ENCODE peak calls at places on chromosomes 5 and 9, in nine cellular contexts. One of them, this sample, is unnamed.

GRCh38 chr9:69027355-69028097 is 8.0 kb upstream of the FXN start:
- DNase-seq in astrocyte of the spinal cord: peak
- DNase-seq in CD4-positive, alpha-beta T cell: no peak
- DNase-seq in endothelial cell: peak
- DNase-seq in hepatocyte: peak
- DNase-seq in fibroblast of pulmonary artery: peak
- DNase-seq in cardiac fibroblast: peak
- DNase-seq in BJ: no peak
- DNase-seq in epithelial cell of proximal tubule: no peak
- DNase-seq in this sample: no peak

GRCh38 chr5:82396871-82397514 is 118.8 kb upstream of the RPS23 start:
- DNase-seq in astrocyte of the spinal cord: peak
- DNase-seq in CD4-positive, alpha-beta T cell: no peak
- DNase-seq in endothelial cell: no peak
- DNase-seq in hepatocyte: peak
- DNase-seq in fibroblast of pulmonary artery: peak
- DNase-seq in cardiac fibroblast: peak
- DNase-seq in BJ: peak
- DNase-seq in epithelial cell of proximal tubule: peak
- DNase-seq in this sample: no peak

GRCh38 chr5:143108498-143109128 is 294.9 kb downstream of the NR3C1 start:
- DNase-seq in astrocyte of the spinal cord: no peak
- DNase-seq in CD4-positive, alpha-beta T cell: no peak
- DNase-seq in endothelial cell: no peak
- DNase-seq in hepatocyte: no peak
- DNase-seq in fibroblast of pulmonary artery: no peak
- DNase-seq in cardiac fibroblast: no peak
- DNase-seq in BJ: no peak
- DNase-seq in epithelial cell of proximal tubule: no peak
- DNase-seq in this sample: no peak

GRCh38 chr5:58849995-58850667 is 267.3 kb downstream of the RAB3C start:
- DNase-seq in astrocyte of the spinal cord: peak
- DNase-seq in CD4-positive, alpha-beta T cell: no peak
- DNase-seq in endothelial cell: peak
- DNase-seq in hepatocyte: peak
- DNase-seq in fibroblast of pulmonary artery: peak
- DNase-seq in cardiac fibroblast: peak
- DNase-seq in BJ: no peak
- DNase-seq in epithelial cell of proximal tubule: peak
- DNase-seq in this sample: no peak

GRCh38 chr5:133635051-133635450 is 22.7 kb upstream of the FSTL4 start:
- DNase-seq in astrocyte of the spinal cord: peak
- DNase-seq in CD4-positive, alpha-beta T cell: no peak
- DNase-seq in endothelial cell: no peak
- DNase-seq in hepatocyte: peak
- DNase-seq in fibroblast of pulmonary artery: no peak
- DNase-seq in cardiac fibroblast: peak
- DNase-seq in BJ: peak
- DNase-seq in epithelial cell of proximal tubule: peak
- DNase-seq in this sample: no peak

GRCh38 chr9:85502815-85503643 is 238.7 kb downstream of the AGTPBP1 start:
- DNase-seq in astrocyte of the spinal cord: no peak
- DNase-seq in CD4-positive, alpha-beta T cell: no peak
- DNase-seq in endothelial cell: no peak
- DNase-seq in hepatocyte: no peak
- DNase-seq in fibroblast of pulmonary artery: no peak
- DNase-seq in cardiac fibroblast: no peak
- DNase-seq in BJ: no peak
- DNase-seq in epithelial cell of proximal tubule: no peak
- DNase-seq in this sample: no peak

GRCh38 chr5:98902733-98903132 is 26.1 kb downstream of the CHD1 start:
- DNase-seq in astrocyte of the spinal cord: peak
- DNase-seq in CD4-positive, alpha-beta T cell: no peak
- DNase-seq in endothelial cell: no peak
- DNase-seq in hepatocyte: no peak
- DNase-seq in fibroblast of pulmonary artery: peak
- DNase-seq in cardiac fibroblast: peak
- DNase-seq in BJ: no peak
- DNase-seq in epithelial cell of proximal tubule: no peak
- DNase-seq in this sample: no peak

GRCh38 chr5:165232187-165232586 is 1726.8 kb downstream of the MAT2B start:
- DNase-seq in astrocyte of the spinal cord: no peak
- DNase-seq in CD4-positive, alpha-beta T cell: no peak
- DNase-seq in endothelial cell: no peak
- DNase-seq in hepatocyte: no peak
- DNase-seq in fibroblast of pulmonary artery: no peak
- DNase-seq in cardiac fibroblast: no peak
- DNase-seq in BJ: no peak
- DNase-seq in epithelial cell of proximal tubule: no peak
- DNase-seq in this sample: no peak

GRCh38 chr5:133687212-133688051 is 75.1 kb upstream of the FSTL4 start:
- DNase-seq in astrocyte of the spinal cord: no peak
- DNase-seq in CD4-positive, alpha-beta T cell: no peak
- DNase-seq in endothelial cell: no peak
- DNase-seq in hepatocyte: no peak
- DNase-seq in fibroblast of pulmonary artery: no peak
- DNase-seq in cardiac fibroblast: no peak
- DNase-seq in BJ: no peak
- DNase-seq in epithelial cell of proximal tubule: no peak
- DNase-seq in this sample: no peak

GRCh38 chr9:132012704-132013345 is 66.8 kb downstream of the MED27 start:
- DNase-seq in astrocyte of the spinal cord: no peak
- DNase-seq in CD4-positive, alpha-beta T cell: no peak
- DNase-seq in endothelial cell: no peak
- DNase-seq in hepatocyte: no peak
- DNase-seq in fibroblast of pulmonary artery: no peak
- DNase-seq in cardiac fibroblast: no peak
- DNase-seq in BJ: no peak
- DNase-seq in epithelial cell of proximal tubule: no peak
- DNase-seq in this sample: no peak

GRCh38 chr5:116785101-116785500 is 210.5 kb upstream of the SEMA6A start:
- DNase-seq in astrocyte of the spinal cord: no peak
- DNase-seq in CD4-positive, alpha-beta T cell: no peak
- DNase-seq in endothelial cell: no peak
- DNase-seq in hepatocyte: no peak
- DNase-seq in fibroblast of pulmonary artery: no peak
- DNase-seq in cardiac fibroblast: no peak
- DNase-seq in BJ: no peak
- DNase-seq in epithelial cell of proximal tubule: no peak
- DNase-seq in this sample: no peak

GRCh38 chr9:3658964-3659363 is 133.2 kb upstream of the RFX3 start:
- DNase-seq in astrocyte of the spinal cord: no peak
- DNase-seq in CD4-positive, alpha-beta T cell: no peak
- DNase-seq in endothelial cell: no peak
- DNase-seq in hepatocyte: no peak
- DNase-seq in fibroblast of pulmonary artery: no peak
- DNase-seq in cardiac fibroblast: no peak
- DNase-seq in BJ: no peak
- DNase-seq in epithelial cell of proximal tubule: no peak
- DNase-seq in this sample: no peak

GRCh38 chr5:113572716-113573115 is 59.2 kb downstream of the YTHDC2 start:
- DNase-seq in astrocyte of the spinal cord: no peak
- DNase-seq in CD4-positive, alpha-beta T cell: no peak
- DNase-seq in endothelial cell: no peak
- DNase-seq in hepatocyte: no peak
- DNase-seq in fibroblast of pulmonary artery: peak
- DNase-seq in cardiac fibroblast: no peak
- DNase-seq in BJ: no peak
- DNase-seq in epithelial cell of proximal tubule: no peak
- DNase-seq in this sample: no peak

GRCh38 chr5:137078171-137078665 is 420.9 kb downstream of the SPOCK1 start:
- DNase-seq in astrocyte of the spinal cord: peak
- DNase-seq in CD4-positive, alpha-beta T cell: no peak
- DNase-seq in endothelial cell: no peak
- DNase-seq in hepatocyte: no peak
- DNase-seq in fibroblast of pulmonary artery: no peak
- DNase-seq in cardiac fibroblast: no peak
- DNase-seq in BJ: no peak
- DNase-seq in epithelial cell of proximal tubule: peak
- DNase-seq in this sample: no peak

GRCh38 chr5:79963261-79963977 is 27.6 kb downstream of the MTX3 start:
- DNase-seq in astrocyte of the spinal cord: no peak
- DNase-seq in CD4-positive, alpha-beta T cell: no peak
- DNase-seq in endothelial cell: no peak
- DNase-seq in hepatocyte: no peak
- DNase-seq in fibroblast of pulmonary artery: no peak
- DNase-seq in cardiac fibroblast: no peak
- DNase-seq in BJ: no peak
- DNase-seq in epithelial cell of proximal tubule: no peak
- DNase-seq in this sample: no peak

GRCh38 chr5:180611140-180611850 is 20.0 kb upstream of the SCGB3A1 start:
- DNase-seq in astrocyte of the spinal cord: no peak
- DNase-seq in CD4-positive, alpha-beta T cell: no peak
- DNase-seq in endothelial cell: no peak
- DNase-seq in hepatocyte: no peak
- DNase-seq in fibroblast of pulmonary artery: no peak
- DNase-seq in cardiac fibroblast: no peak
- DNase-seq in BJ: no peak
- DNase-seq in epithelial cell of proximal tubule: no peak
- DNase-seq in this sample: no peak
- TF ChIP-seq CTCF in astrocyte of the spinal cord: no peak
- TF ChIP-seq CTCF in CD4-positive, alpha-beta T cell: no peak
- TF ChIP-seq CTCF in endothelial cell: no peak
- TF ChIP-seq CTCF in hepatocyte: no peak
- TF ChIP-seq CTCF in fibroblast of pulmonary artery: no peak
- TF ChIP-seq CTCF in cardiac fibroblast: no peak
- TF ChIP-seq CTCF in BJ: no peak
- TF ChIP-seq CTCF in epithelial cell of proximal tubule: no peak
- TF ChIP-seq CTCF in this sample: no peak

GRCh38 chr9:87707805-87708500 is 18.0 kb upstream of the CTSL start:
- DNase-seq in astrocyte of the spinal cord: no peak
- DNase-seq in CD4-positive, alpha-beta T cell: no peak
- DNase-seq in endothelial cell: no peak
- DNase-seq in hepatocyte: no peak
- DNase-seq in fibroblast of pulmonary artery: peak
- DNase-seq in cardiac fibroblast: peak
- DNase-seq in BJ: no peak
- DNase-seq in epithelial cell of proximal tubule: no peak
- DNase-seq in this sample: no peak

GRCh38 chr9:87712801-87713277 is 13.1 kb upstream of the CTSL start:
- DNase-seq in astrocyte of the spinal cord: no peak
- DNase-seq in CD4-positive, alpha-beta T cell: no peak
- DNase-seq in endothelial cell: no peak
- DNase-seq in hepatocyte: no peak
- DNase-seq in fibroblast of pulmonary artery: no peak
- DNase-seq in cardiac fibroblast: no peak
- DNase-seq in BJ: no peak
- DNase-seq in epithelial cell of proximal tubule: no peak
- DNase-seq in this sample: no peak

GRCh38 chr9:87711857-87712800 is 13.8 kb upstream of the CTSL start:
- DNase-seq in astrocyte of the spinal cord: peak
- DNase-seq in CD4-positive, alpha-beta T cell: no peak
- DNase-seq in endothelial cell: no peak
- DNase-seq in hepatocyte: peak
- DNase-seq in fibroblast of pulmonary artery: peak
- DNase-seq in cardiac fibroblast: peak
- DNase-seq in BJ: peak
- DNase-seq in epithelial cell of proximal tubule: peak
- DNase-seq in this sample: no peak

GRCh38 chr9:87708989-87709706 is 16.8 kb upstream of the CTSL start:
- DNase-seq in astrocyte of the spinal cord: no peak
- DNase-seq in CD4-positive, alpha-beta T cell: no peak
- DNase-seq in endothelial cell: no peak
- DNase-seq in hepatocyte: no peak
- DNase-seq in fibroblast of pulmonary artery: no peak
- DNase-seq in cardiac fibroblast: no peak
- DNase-seq in BJ: no peak
- DNase-seq in epithelial cell of proximal tubule: no peak
- DNase-seq in this sample: no peak

GRCh38 chr9:87710448-87710847 is 15.5 kb upstream of the CTSL start:
- DNase-seq in astrocyte of the spinal cord: no peak
- DNase-seq in CD4-positive, alpha-beta T cell: no peak
- DNase-seq in endothelial cell: no peak
- DNase-seq in hepatocyte: peak
- DNase-seq in fibroblast of pulmonary artery: no peak
- DNase-seq in cardiac fibroblast: no peak
- DNase-seq in BJ: no peak
- DNase-seq in epithelial cell of proximal tubule: no peak
- DNase-seq in this sample: no peak
- TF ChIP-seq CTCF in astrocyte of the spinal cord: no peak
- TF ChIP-seq CTCF in CD4-positive, alpha-beta T cell: no peak
- TF ChIP-seq CTCF in endothelial cell: no peak
- TF ChIP-seq CTCF in hepatocyte: no peak
- TF ChIP-seq CTCF in fibroblast of pulmonary artery: no peak
- TF ChIP-seq CTCF in cardiac fibroblast: no peak
- TF ChIP-seq CTCF in BJ: no peak
- TF ChIP-seq CTCF in epithelial cell of proximal tubule: no peak
- TF ChIP-seq CTCF in this sample: no peak

DNA sequence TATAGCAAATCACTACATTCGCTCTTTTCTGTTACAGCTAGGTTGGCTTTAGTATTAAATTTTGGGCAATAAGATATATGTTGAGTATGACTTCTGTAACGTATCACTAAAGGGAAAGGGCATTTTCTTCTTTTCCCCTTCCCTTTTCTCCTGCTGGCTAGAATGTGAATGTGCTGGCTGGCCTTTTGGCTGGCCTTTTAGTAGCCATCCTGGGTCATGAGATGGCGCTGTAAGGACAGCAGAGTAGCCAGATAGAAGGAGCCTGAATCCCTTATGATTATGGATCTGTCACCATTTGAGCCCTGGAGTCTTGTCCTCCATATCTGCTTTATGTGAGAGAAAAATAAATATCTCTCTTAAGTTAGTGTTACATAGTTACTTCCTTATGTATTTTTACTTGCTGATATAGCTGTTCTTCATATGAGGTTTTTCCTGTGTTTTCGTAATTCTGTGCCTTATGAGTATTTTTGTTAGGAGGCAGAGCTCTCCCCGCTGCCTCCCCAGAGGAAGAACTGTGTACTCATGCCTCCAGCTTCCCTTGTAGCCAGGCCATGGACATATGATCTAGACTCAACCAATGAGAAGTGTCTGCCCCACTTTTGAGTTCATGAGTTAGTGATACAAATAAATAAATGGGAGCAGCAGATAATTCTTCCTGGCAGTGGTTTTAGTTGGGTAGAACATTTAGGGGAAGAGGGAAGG is 65.9 kb downstream of the NDUFAF2 start:
- DNase-seq in astrocyte of the spinal cord: no peak
- DNase-seq in CD4-positive, alpha-beta T cell: no peak
- DNase-seq in endothelial cell: peak
- DNase-seq in hepatocyte: no peak
- DNase-seq in fibroblast of pulmonary artery: peak
- DNase-seq in cardiac fibroblast: peak
- DNase-seq in BJ: no peak
- DNase-seq in epithelial cell of proximal tubule: no peak
- DNase-seq in this sample: no peak
- TF ChIP-seq CTCF in astrocyte of the spinal cord: peak
- TF ChIP-seq CTCF in CD4-positive, alpha-beta T cell: no peak
- TF ChIP-seq CTCF in endothelial cell: peak
- TF ChIP-seq CTCF in hepatocyte: no peak
- TF ChIP-seq CTCF in fibroblast of pulmonary artery: peak
- TF ChIP-seq CTCF in cardiac fibroblast: peak
- TF ChIP-seq CTCF in BJ: peak
- TF ChIP-seq CTCF in epithelial cell of proximal tubule: peak
- TF ChIP-seq CTCF in this sample: no peak

DNA sequence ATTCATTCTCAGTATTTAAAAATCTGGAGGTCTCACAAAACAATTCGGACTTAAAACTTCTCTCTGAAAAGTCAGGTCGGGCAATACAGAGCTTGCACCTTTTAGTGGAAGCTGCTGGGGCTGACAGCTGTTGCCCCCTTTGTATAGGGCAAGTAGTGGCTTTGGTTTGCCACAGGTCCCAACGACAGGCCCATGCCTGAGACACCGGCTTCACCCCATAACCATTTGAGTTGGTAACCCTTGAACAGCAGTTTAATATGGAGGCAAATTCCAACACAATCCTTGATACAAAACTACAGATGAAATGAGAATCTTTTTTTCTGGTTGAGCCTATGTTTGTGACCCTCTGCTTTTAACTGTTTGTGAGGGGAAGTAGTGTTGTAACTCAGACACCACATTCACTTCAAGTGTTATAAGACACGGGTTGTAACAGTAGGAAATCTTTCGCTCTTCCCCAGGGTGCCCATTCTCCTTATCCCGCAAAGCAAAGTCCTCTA is 763 bp upstream of the GLRX start:
- DNase-seq in astrocyte of the spinal cord: no peak
- DNase-seq in CD4-positive, alpha-beta T cell: no peak
- DNase-seq in endothelial cell: no peak
- DNase-seq in hepatocyte: no peak
- DNase-seq in fibroblast of pulmonary artery: no peak
- DNase-seq in cardiac fibroblast: no peak
- DNase-seq in BJ: no peak
- DNase-seq in epithelial cell of proximal tubule: no peak
- DNase-seq in this sample: no peak
- TF ChIP-seq CTCF in astrocyte of the spinal cord: no peak
- TF ChIP-seq CTCF in CD4-positive, alpha-beta T cell: no peak
- TF ChIP-seq CTCF in endothelial cell: no peak
- TF ChIP-seq CTCF in hepatocyte: no peak
- TF ChIP-seq CTCF in fibroblast of pulmonary artery: no peak
- TF ChIP-seq CTCF in cardiac fibroblast: no peak
- TF ChIP-seq CTCF in BJ: no peak
- TF ChIP-seq CTCF in epithelial cell of proximal tubule: no peak
- TF ChIP-seq CTCF in this sample: no peak